ENCODE peak calls at places on chromosomes 3 and 15, in four cellular contexts. One of them, this sample, is unnamed. For H3K27me3, the result is how much of the 10 kb centered on the place peaks cover.

GRCh38 chr3:136193273-136194043 is 2.7 kb downstream of the MSL2 start:
- DNase-seq in ovary: no peak
- DNase-seq in HAP-1: no peak
- DNase-seq in bronchial epithelial cell: peak
- DNase-seq in this sample: no peak

GRCh38 chr15:40925863-40926658 is 3.1 kb upstream of the DLL4 start:
- DNase-seq in ovary: no peak
- DNase-seq in HAP-1: no peak
- DNase-seq in bronchial epithelial cell: no peak
- DNase-seq in this sample: no peak

GRCh38 chr15:62403164-62403809 is 238.2 kb upstream of the C2CD4B start:
- DNase-seq in ovary: no peak
- DNase-seq in HAP-1: no peak
- DNase-seq in bronchial epithelial cell: peak
- DNase-seq in this sample: no peak

GRCh38 chr3:195895078-195895899 is 13.1 kb downstream of the TNK2 start:
- DNase-seq in ovary: peak
- DNase-seq in HAP-1: peak
- DNase-seq in bronchial epithelial cell: no peak
- DNase-seq in this sample: no peak

GRCh38 chr3:66418432-66419052 is 82.3 kb downstream of the LRIG1 start:
- DNase-seq in ovary: no peak
- DNase-seq in HAP-1: peak
- DNase-seq in bronchial epithelial cell: peak
- DNase-seq in this sample: no peak

GRCh38 chr3:14601692-14602005 is 49.9 kb upstream of the CCDC174 start:
- DNase-seq in ovary: no peak
- DNase-seq in HAP-1: no peak
- DNase-seq in bronchial epithelial cell: no peak
- DNase-seq in this sample: no peak

GRCh38 chr3:28680050-28680449 is 331.4 kb upstream of the AZI2 start:
- DNase-seq in ovary: no peak
- DNase-seq in HAP-1: no peak
- DNase-seq in bronchial epithelial cell: no peak
- DNase-seq in this sample: no peak

GRCh38 chr15:72202801-72203506 is 5.4 kb upstream of the GRAMD2A start:
- DNase-seq in ovary: no peak
- DNase-seq in HAP-1: no peak
- DNase-seq in bronchial epithelial cell: no peak
- DNase-seq in this sample: no peak

GRCh38 chr15:26772588-26773484 is at the start of gene GABRB3:
- DNase-seq in ovary: peak
- DNase-seq in HAP-1: peak
- DNase-seq in bronchial epithelial cell: no peak
- DNase-seq in this sample: no peak

GRCh38 chr3:133451309-133451708 is 51.5 kb downstream of the BFSP2 start:
- DNase-seq in ovary: no peak
- DNase-seq in HAP-1: no peak
- DNase-seq in bronchial epithelial cell: no peak
- DNase-seq in this sample: no peak

GRCh38 chr15:45522179-45522930 is at the start of gene SLC30A4:
- DNase-seq in ovary: peak
- DNase-seq in HAP-1: peak
- DNase-seq in bronchial epithelial cell: no peak
- DNase-seq in this sample: no peak

GRCh38 chr3:123547881-123548534 is 36.8 kb downstream of the HACD2 start:
- DNase-seq in ovary: no peak
- DNase-seq in HAP-1: no peak
- DNase-seq in bronchial epithelial cell: no peak
- DNase-seq in this sample: no peak

GRCh38 chr3:61315874-61316273 is 64.6 kb upstream of the FHIT start:
- DNase-seq in ovary: peak
- DNase-seq in HAP-1: peak
- DNase-seq in bronchial epithelial cell: peak
- DNase-seq in this sample: no peak

GRCh38 chr15:62601779-62602540 is 436.9 kb upstream of the C2CD4B start:
- DNase-seq in ovary: no peak
- DNase-seq in HAP-1: no peak
- DNase-seq in bronchial epithelial cell: peak
- DNase-seq in this sample: no peak

DNA sequence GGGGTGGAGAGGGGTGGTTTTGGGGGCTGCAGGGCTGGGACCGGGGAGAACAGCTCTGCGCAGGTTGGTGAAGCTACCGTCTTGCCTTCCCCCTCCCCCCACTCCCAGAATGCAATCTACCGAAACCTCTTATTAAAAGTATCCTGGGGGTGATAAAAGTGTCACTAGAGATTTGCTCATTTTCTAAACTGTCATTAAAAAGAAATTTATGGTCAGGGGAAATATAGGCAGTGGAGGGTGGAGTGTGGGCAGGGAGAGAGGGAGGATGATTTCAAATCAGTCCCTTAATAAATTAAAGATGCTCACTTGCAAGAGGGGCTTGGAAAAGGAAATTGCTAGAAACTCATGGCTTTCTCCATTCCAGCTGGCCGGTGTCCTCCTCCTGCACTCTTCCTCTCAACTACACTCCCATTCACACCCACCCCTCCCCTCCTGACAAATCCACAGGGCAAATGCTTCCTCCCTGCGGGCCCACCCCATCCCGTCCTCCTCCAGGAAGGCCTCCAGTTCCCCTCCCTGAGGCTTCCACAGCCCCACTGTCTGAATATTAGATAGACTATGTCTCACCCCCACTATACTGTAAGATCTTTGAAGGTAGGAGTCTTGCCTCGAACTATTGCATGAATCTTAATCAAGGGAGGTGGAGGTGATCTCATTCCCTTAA is 83.9 kb downstream of the TLE3 start:
- DNase-seq in ovary: no peak
- DNase-seq in HAP-1: no peak
- DNase-seq in bronchial epithelial cell: no peak
- DNase-seq in this sample: no peak
- H3K27me3 ChIP-seq in ovary: under half
- H3K27me3 ChIP-seq in HAP-1: under half
- H3K27me3 ChIP-seq in bronchial epithelial cell: under half
- H3K27me3 ChIP-seq in this sample: under half

GRCh38 chr3:147369231-147369630 is 37.1 kb downstream of the ZIC4 start:
- DNase-seq in ovary: no peak
- DNase-seq in HAP-1: no peak
- DNase-seq in bronchial epithelial cell: no peak
- DNase-seq in this sample: no peak

GRCh38 chr3:147368561-147369151 is 37.7 kb downstream of the ZIC4 start:
- DNase-seq in ovary: no peak
- DNase-seq in HAP-1: no peak
- DNase-seq in bronchial epithelial cell: no peak
- DNase-seq in this sample: no peak

GRCh38 chr3:147370316-147370715 is 36.0 kb downstream of the ZIC4 start:
- DNase-seq in ovary: no peak
- DNase-seq in HAP-1: no peak
- DNase-seq in bronchial epithelial cell: no peak
- DNase-seq in this sample: no peak

GRCh38 chr3:147371141-147371540 is 35.2 kb downstream of the ZIC4 start:
- DNase-seq in ovary: no peak
- DNase-seq in HAP-1: no peak
- DNase-seq in bronchial epithelial cell: no peak
- DNase-seq in this sample: no peak

DNA sequence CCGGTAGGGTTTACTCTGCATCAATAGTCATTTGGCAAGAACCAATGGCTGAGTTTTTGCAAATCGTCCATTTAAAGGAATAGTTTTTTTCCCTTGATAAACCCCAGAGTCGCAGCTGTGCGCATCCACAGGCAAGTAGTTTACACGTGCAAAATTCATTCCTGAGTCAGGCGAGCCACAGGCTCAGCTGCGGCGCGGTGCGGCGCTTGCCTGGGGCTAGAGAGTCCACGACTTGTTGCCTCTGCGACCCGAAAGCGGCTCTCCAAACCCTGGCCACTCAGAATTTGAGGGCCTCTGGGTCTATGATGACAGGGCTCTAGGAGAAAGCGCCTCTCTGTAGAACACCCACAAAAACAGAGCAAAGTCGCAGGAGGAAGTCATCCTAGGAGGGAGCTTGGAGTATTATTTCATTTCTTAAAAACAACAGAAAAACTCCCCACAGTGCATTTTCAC is 36.6 kb downstream of the ZIC4 start:
- DNase-seq in ovary: no peak
- DNase-seq in HAP-1: no peak
- DNase-seq in bronchial epithelial cell: no peak
- DNase-seq in this sample: no peak
- H3K27me3 ChIP-seq in ovary: under half
- H3K27me3 ChIP-seq in HAP-1: half or more
- H3K27me3 ChIP-seq in bronchial epithelial cell: under half
- H3K27me3 ChIP-seq in this sample: half or more

GRCh38 chr15:59001946-59002345 is 14.5 kb downstream of the RNF111 start:
- DNase-seq in ovary: no peak
- DNase-seq in HAP-1: no peak
- DNase-seq in bronchial epithelial cell: no peak
- DNase-seq in this sample: no peak
- H3K27me3 ChIP-seq in ovary: under half
- H3K27me3 ChIP-seq in HAP-1: under half
- H3K27me3 ChIP-seq in bronchial epithelial cell: under half
- H3K27me3 ChIP-seq in this sample: under half

GRCh38 chr3:7875858-7876442 is 625.7 kb upstream of the LMCD1 start:
- DNase-seq in ovary: no peak
- DNase-seq in HAP-1: no peak
- DNase-seq in bronchial epithelial cell: peak
- DNase-seq in this sample: no peak
- H3K27me3 ChIP-seq in ovary: under half
- H3K27me3 ChIP-seq in HAP-1: under half
- H3K27me3 ChIP-seq in bronchial epithelial cell: under half
- H3K27me3 ChIP-seq in this sample: under half